ENCODE peak calls at places on chromosome 4, in seven cellular contexts. N is CD8-positive, alpha-beta memory T cell; K is PC-3; U is MM.1S; I is GM23248; M is IMR-90; T is cardiac muscle cell. E is an unnamed sample. For H3K9me3, the result is how much of the 10 kb centered on the place peaks cover.

GRCh38 chr4:126172126-126172525 is 857.4 kb downstream of the FAT4 start:
- DNase-seq in N (no peak), K (no peak), U (no peak), I (no peak), M (no peak), T (no peak), E (no peak)

GRCh38 chr4:16890651-16891050 is 7.8 kb downstream of the LDB2 start:
- DNase-seq in N (peak), K (no peak), U (no peak), I (no peak), M (no peak), T (no peak), E (no peak)

GRCh38 chr4:26701095-26701494 is 117.2 kb downstream of the TBC1D19 start:
- DNase-seq in N (no peak), K (no peak), U (no peak), I (no peak), M (no peak), T (no peak), E (no peak)

GRCh38 chr4:79257953-79258613 is 67.8 kb downstream of the NAA11 start:
- DNase-seq in N (no peak), K (no peak), U (no peak), I (no peak), M (no peak), T (peak), E (no peak)

GRCh38 chr4:159191989-159192388 is 89.1 kb downstream of the RAPGEF2 start:
- DNase-seq in N (no peak), K (peak), U (no peak), I (peak), M (peak), T (peak), E (no peak)

GRCh38 chr4:119103263-119103662 is 32.4 kb upstream of the MYOZ2 start:
- DNase-seq in N (no peak), K (peak), U (no peak), I (peak), M (peak), T (no peak), E (no peak)

GRCh38 chr4:31081375-31081774 is 361.2 kb downstream of the PCDH7 start:
- DNase-seq in N (no peak), K (peak), U (no peak), I (peak), M (peak), T (no peak), E (no peak)

GRCh38 chr4:72629540-72629939 is 60.5 kb upstream of the ADAMTS3 start:
- DNase-seq in N (no peak), K (peak), U (no peak), I (peak), M (no peak), T (no peak), E (no peak)

GRCh38 chr4:136931771-136932170 is 600.5 kb downstream of the PCDH18 start:
- DNase-seq in N (no peak), K (no peak), U (no peak), I (peak), M (no peak), T (no peak), E (no peak)

GRCh38 chr4:26032572-26033320 is 118.7 kb downstream of the SMIM20 start:
- DNase-seq in N (no peak), K (peak), U (no peak), I (peak), M (peak), T (no peak), E (no peak)

GRCh38 chr4:181189751-181190150 is 1053.5 kb upstream of the TENM3 start:
- DNase-seq in N (no peak), K (no peak), U (no peak), I (no peak), M (no peak), T (no peak), E (no peak)

GRCh38 chr4:127604949-127605709 is 27.6 kb upstream of the INTU start:
- DNase-seq in N (no peak), K (peak), U (peak), I (peak), M (peak), T (peak), E (no peak)

GRCh38 chr4:132498215-132498614 is 650.9 kb upstream of the PCDH10 start:
- DNase-seq in N (no peak), K (no peak), U (peak), I (no peak), M (no peak), T (no peak), E (no peak)

GRCh38 chr4:40283413-40283812 is 51.7 kb upstream of the CHRNA9 start:
- DNase-seq in N (no peak), K (no peak), U (no peak), I (no peak), M (no peak), T (no peak), E (no peak)

GRCh38 chr4:112266823-112267222 is 18.9 kb downstream of the TIFA start:
- DNase-seq in N (no peak), K (peak), U (peak), I (peak), M (peak), T (no peak), E (no peak)

GRCh38 chr4:1250527-1250812 is 1.5 kb upstream of the CTBP1 start:
- DNase-seq in N (no peak), K (no peak), U (no peak), I (no peak), M (no peak), T (no peak), E (peak)

GRCh38 chr4:1252928-1253492 is 4.1 kb upstream of the CTBP1 start:
- DNase-seq in N (no peak), K (no peak), U (no peak), I (no peak), M (no peak), T (no peak), E (no peak)

GRCh38 chr4:1249731-1250526 is 999 bp upstream of the CTBP1 start:
- DNase-seq in N (no peak), K (peak), U (peak), I (peak), M (no peak), T (no peak), E (peak)

GRCh38 chr4:1250921-1251772 is 2.2 kb upstream of the CTBP1 start:
- DNase-seq in N (no peak), K (no peak), U (no peak), I (no peak), M (no peak), T (no peak), E (peak)

GRCh38 chr4:1251773-1252066 is 2.8 kb upstream of the CTBP1 start:
- DNase-seq in N (no peak), K (no peak), U (no peak), I (no peak), M (no peak), T (no peak), E (no peak)
- H3K9me3 ChIP-seq in N (under half), K (under half), U (under half), I (under half), M (under half), T (under half), E (under half)

GRCh38 chr4:175215208-175215607 is 297.1 kb downstream of the ADAM29 start:
- DNase-seq in N (no peak), K (no peak), U (no peak), I (no peak), M (no peak), T (no peak), E (no peak)
- H3K9me3 ChIP-seq in N (under half), K (under half), U (under half), I (under half), M (under half), T (under half), E (under half)

GRCh38 chr4:123250843-123251242 is 145.8 kb upstream of the SPRY1 start:
- DNase-seq in N (no peak), K (no peak), U (no peak), I (no peak), M (peak), T (no peak), E (no peak)
- H3K9me3 ChIP-seq in N (under half), K (under half), U (under half), I (under half), M (under half), T (under half), E (under half)

DNA sequence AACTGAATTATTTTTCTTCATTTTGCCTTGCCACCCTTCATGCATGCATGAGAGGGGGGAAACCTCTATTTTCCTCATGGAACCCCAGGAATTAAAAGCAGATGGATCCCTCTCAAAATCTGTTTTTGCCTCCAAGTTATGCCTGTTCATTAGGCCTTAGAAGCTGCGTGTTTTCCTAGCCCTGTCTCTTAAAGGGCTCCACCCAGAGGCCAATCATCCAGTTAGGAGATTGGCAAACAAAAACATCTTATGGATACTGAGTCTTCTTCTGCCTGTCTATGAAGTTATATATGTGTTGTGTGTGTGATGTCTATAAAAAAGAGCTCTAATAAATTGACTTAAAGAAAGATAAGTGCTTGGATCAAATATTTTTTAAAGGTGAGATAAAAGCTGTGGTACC is 142.9 kb downstream of the ANAPC10 start:
- DNase-seq in N (no peak), K (peak), U (no peak), I (no peak), M (no peak), T (no peak), E (no peak)
- H3K9me3 ChIP-seq in N (under half), K (under half), U (under half), I (under half), M (under half), T (under half), E (under half)

GRCh38 chr4:121408-122084 is 2.8 kb upstream of the ZNF718 start:
- DNase-seq in N (peak), K (no peak), U (no peak), I (no peak), M (no peak), T (no peak), E (no peak)

GRCh38 chr4:120616-121015 is 3.7 kb upstream of the ZNF718 start:
- DNase-seq in N (no peak), K (no peak), U (no peak), I (no peak), M (no peak), T (no peak), E (no peak)

GRCh38 chr4:125833-126232 is 1.5 kb downstream of the ZNF718 start:
- DNase-seq in N (no peak), K (no peak), U (no peak), I (no peak), M (no peak), T (no peak), E (peak)

GRCh38 chr4:124275-125081 is at the start of gene ZNF718:
- DNase-seq in N (peak), K (peak), U (peak), I (peak), M (peak), T (peak), E (peak)

GRCh38 chr4:125085-125820 is 952 bp downstream of the ZNF718 start:
- DNase-seq in N (no peak), K (peak), U (no peak), I (peak), M (peak), T (peak), E (peak)
- H3K9me3 ChIP-seq in N (under half), K (under half), U (under half), I (under half), M (under half), T (under half), E (under half)

GRCh38 chr4:84263415-84263814 is 235.7 kb downstream of the NKX6-1 start:
- DNase-seq in N (no peak), K (no peak), U (no peak), I (no peak), M (no peak), T (no peak), E (no peak)
- H3K9me3 ChIP-seq in N (under half), K (under half), U (under half), I (under half), M (under half), T (under half), E (under half)

E was measured in pancreas.